ENCODE peak calls at places on chromosomes 2 and 18, in six cellular contexts. Q is lower lobe of right lung, M is astrocyte, F is caudate nucleus, G is left lung, H is uterus. T is an unnamed sample.

GRCh38 chr2:161223139-161223732 is 63.0 kb downstream of the TANK start:
- DNase-seq in G (no peak), H (no peak), Q (no peak), F (no peak), M (no peak), T (no peak)

GRCh38 chr2:12617853-12618252 is 98.9 kb upstream of the TRIB2 start:
- DNase-seq in H (no peak), M (no peak), F (no peak), G (no peak), Q (no peak), T (no peak)

GRCh38 chr18:55018602-55019001 is 59.3 kb upstream of the CCDC68 start:
- DNase-seq in H (no peak), M (peak), F (no peak), G (no peak), Q (no peak), T (peak)

GRCh38 chr2:238322001-238322411 is 1.7 kb downstream of the TRAF3IP1 start:
- DNase-seq in Q (no peak), F (no peak), H (no peak), M (no peak), G (no peak), T (no peak)

GRCh38 chr2:212968284-212969081 is 182.9 kb downstream of the IKZF2 start:
- DNase-seq in Q (no peak), M (peak), G (no peak), H (no peak), F (no peak), T (no peak)

GRCh38 chr2:162103443-162104009 is 29.5 kb upstream of the DPP4 start:
- DNase-seq in Q (no peak), M (no peak), H (no peak), F (no peak), G (no peak), T (no peak)

GRCh38 chr2:28240937-28241336 is 151.7 kb upstream of the FOSL2 start:
- DNase-seq in Q (no peak), H (no peak), F (no peak), M (no peak), G (no peak), T (no peak)

GRCh38 chr2:31239842-31240198 is 5.9 kb downstream of the EHD3 start:
- DNase-seq in F (no peak), H (peak), M (peak), Q (no peak), G (no peak), T (peak)

GRCh38 chr2:34105015-34105767 is 506.1 kb upstream of the FAM98A start:
- DNase-seq in H (no peak), Q (no peak), G (no peak), F (no peak), M (peak), T (peak)

GRCh38 chr2:175049671-175050070 is 44.5 kb upstream of the CHN1 start:
- DNase-seq in M (no peak), H (no peak), G (no peak), F (no peak), Q (no peak), T (no peak)

GRCh38 chr18:55317832-55318231 is 270.2 kb downstream of the TCF4 start:
- DNase-seq in G (no peak), H (no peak), F (no peak), M (no peak), Q (no peak), T (no peak)

GRCh38 chr18:48667276-48668254 is 128.7 kb downstream of the CTIF start:
- DNase-seq in Q (no peak), G (no peak), H (no peak), F (no peak), M (peak), T (no peak)

GRCh38 chr2:238719641-238720040 is 128.2 kb upstream of the TWIST2 start:
- DNase-seq in M (no peak), Q (no peak), G (no peak), F (no peak), H (no peak), T (no peak)

GRCh38 chr2:219045937-219046550 is 4.7 kb upstream of the CFAP65 start:
- DNase-seq in H (no peak), M (peak), F (no peak), G (no peak), Q (no peak), T (peak)

GRCh38 chr2:113236367-113237159 is 42.2 kb downstream of the PAX8 start:
- DNase-seq in F (no peak), M (no peak), Q (no peak), G (no peak), H (no peak), T (no peak)

GRCh38 chr2:190477563-190478454 is 56.7 kb downstream of the NEMP2 start:
- DNase-seq in H (no peak), Q (no peak), M (no peak), G (no peak), F (peak), T (no peak)

GRCh38 chr2:25312958-25313710 is 28.6 kb downstream of the DNMT3A start:
- DNase-seq in G (no peak), M (no peak), Q (no peak), H (no peak), F (no peak), T (no peak)

GRCh38 chr2:64751286-64752260 is 97.9 kb upstream of the SERTAD2 start:
- DNase-seq in M (peak), F (peak), H (peak), Q (peak), G (peak), T (peak)

GRCh38 chr2:119064567-119064966 is 94.0 kb downstream of the C1QL2 start:
- DNase-seq in Q (no peak), M (no peak), G (no peak), H (no peak), F (no peak), T (no peak)

GRCh38 chr18:26327062-26327461 is 100.8 kb downstream of the TAF4B start:
- DNase-seq in G (no peak), Q (no peak), H (no peak), F (no peak), M (peak), T (no peak)

GRCh38 chr2:69724540-69725159 is 17.3 kb upstream of the ANXA4 start:
- DNase-seq in G (peak), F (peak), H (peak), Q (peak), M (peak), T (peak)

GRCh38 chr2:43219383-43220228 is 6.8 kb downstream of the ZFP36L2 start:
- DNase-seq in M (peak), Q (peak), F (peak), G (peak), H (peak), T (peak)

GRCh38 chr2:177334940-177335543 is 57.5 kb upstream of the AGPS start:
- DNase-seq in M (no peak), F (peak), Q (no peak), H (peak), G (no peak), T (no peak)

GRCh38 chr18:13376298-13376840 is 157.8 kb downstream of the LDLRAD4 start:
- DNase-seq in Q (no peak), F (no peak), M (peak), H (no peak), G (no peak), T (no peak)

GRCh38 chr2:85246348-85246747 is 81.4 kb downstream of the TGOLN2 start:
- DNase-seq in F (peak), G (no peak), Q (no peak), M (no peak), H (no peak), T (no peak)

GRCh38 chr2:159677654-159678053 is 34.7 kb upstream of the MARCHF7 start:
- DNase-seq in G (no peak), M (no peak), F (no peak), H (no peak), Q (no peak), T (no peak)

GRCh38 chr2:206112108-206112507 is 26.1 kb upstream of the INO80D start:
- DNase-seq in M (no peak), G (no peak), Q (no peak), H (no peak), F (no peak), T (no peak)

GRCh38 chr2:124323321-124323720 is 298.2 kb downstream of the CNTNAP5 start:
- DNase-seq in F (no peak), Q (no peak), H (no peak), M (no peak), G (no peak), T (no peak)

GRCh38 chr2:105873721-105874120 is 129.0 kb downstream of the NCK2 start:
- DNase-seq in G (peak), Q (no peak), F (no peak), H (no peak), M (peak), T (peak)

GRCh38 chr2:107556038-107556627 is 270.6 kb upstream of the RGPD4 start:
- DNase-seq in F (no peak), G (no peak), H (no peak), M (no peak), Q (no peak), T (no peak)

GRCh38 chr18:12422936-12423335 is 15.2 kb downstream of the PRELID3A start:
- DNase-seq in M (no peak), G (no peak), H (no peak), Q (no peak), F (no peak), T (no peak)

GRCh38 chr2:234710587-234710986 is 213.7 kb upstream of the ARL4C start:
- DNase-seq in F (no peak), G (no peak), M (no peak), H (no peak), Q (no peak), T (no peak)

GRCh38 chr2:215692387-215693079 is 256.7 kb upstream of the FN1 start:
- DNase-seq in M (peak), G (no peak), H (no peak), F (no peak), Q (no peak), T (peak)

GRCh38 chr2:102141011-102141914 is 1.3 kb upstream of the IL1R1 start:
- DNase-seq in H (peak), F (no peak), M (peak), Q (no peak), G (no peak), T (no peak)
- H3K27ac ChIP-seq in H (peak), F (no peak), M (no peak), Q (peak), G (peak), T (no peak)

GRCh38 chr2:117470311-117471095 is 344.0 kb upstream of the DDX18 start:
- DNase-seq in G (no peak), F (no peak), H (no peak), Q (no peak), M (no peak), T (no peak)
- H3K27ac ChIP-seq in G (no peak), F (no peak), H (no peak), Q (no peak), M (no peak), T (no peak)

DNA sequence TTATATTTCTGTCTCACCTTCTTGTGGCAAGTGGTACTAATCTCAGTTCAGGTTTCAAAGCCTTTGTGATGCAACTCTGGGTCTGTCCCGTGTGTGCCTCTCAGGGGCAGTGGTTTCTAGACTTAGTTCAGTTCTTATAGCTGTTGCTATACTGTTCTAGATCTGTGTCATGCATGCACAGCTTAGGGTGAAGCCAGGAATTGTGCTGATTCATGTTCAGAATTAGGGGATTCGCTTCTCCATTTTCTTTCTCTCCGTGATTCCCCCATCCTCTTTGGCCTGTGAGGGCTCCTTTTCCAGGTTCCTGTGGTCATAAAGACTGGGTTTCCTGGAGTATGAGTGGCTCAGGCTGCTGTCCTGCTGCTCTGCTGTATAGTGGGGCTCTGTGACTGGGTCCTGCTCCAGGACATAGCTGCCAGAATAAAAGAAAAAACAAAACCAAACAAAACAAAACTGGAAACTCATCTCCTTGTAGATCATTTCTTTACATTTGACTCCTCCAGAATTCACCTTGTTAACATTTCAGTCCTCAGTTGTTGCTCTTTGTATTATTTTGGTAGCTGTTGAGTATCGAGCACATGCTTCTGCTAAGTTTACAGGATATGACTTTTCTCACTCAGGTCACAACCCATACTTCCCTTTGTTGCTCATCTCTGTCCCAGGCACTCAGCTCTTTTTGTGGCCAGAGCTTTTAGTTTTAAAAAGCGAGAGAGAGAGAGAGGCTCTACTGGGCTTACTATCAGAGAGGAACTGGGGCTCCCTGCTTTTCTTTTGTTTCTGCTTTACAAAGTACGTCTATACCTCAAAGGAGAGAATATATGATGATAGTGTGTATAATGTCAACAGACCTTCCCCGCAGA is 34.2 kb downstream of the CERS6 start:
- DNase-seq in H (no peak), Q (no peak), G (no peak), M (peak), F (no peak), T (peak)
- H3K27ac ChIP-seq in H (peak), Q (no peak), G (no peak), M (no peak), F (no peak), T (peak)

GRCh38 chr18:22503803-22504202 is 86.1 kb upstream of the CTAGE1 start:
- DNase-seq in H (peak), F (no peak), M (peak), Q (no peak), G (no peak), T (no peak)
- H3K27ac ChIP-seq in H (peak), F (no peak), M (no peak), Q (peak), G (peak), T (no peak)

DNA sequence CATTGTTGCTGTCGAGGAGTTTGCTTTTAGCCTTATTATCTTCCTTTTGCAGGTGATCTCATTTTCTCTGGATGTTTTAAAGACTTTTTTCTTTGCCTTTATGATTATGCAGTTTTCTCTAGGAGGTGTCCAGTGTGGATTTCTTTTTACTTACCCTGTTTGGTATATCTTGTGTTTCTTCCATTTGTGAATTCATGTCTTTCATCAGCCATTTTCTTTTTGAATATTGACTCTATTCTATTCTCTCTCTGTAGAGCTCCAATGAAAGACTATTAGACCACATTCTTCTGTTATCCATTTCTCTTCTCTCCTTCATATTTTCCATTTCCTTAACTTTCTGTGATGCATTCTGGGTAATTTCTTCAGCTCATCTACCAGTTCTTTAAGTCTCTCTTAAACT is 34.4 kb downstream of the CDK15 start:
- DNase-seq in M (no peak), G (no peak), Q (no peak), F (no peak), H (no peak), T (no peak)
- H3K27ac ChIP-seq in M (no peak), G (no peak), Q (no peak), F (no peak), H (no peak), T (no peak)

GRCh38 chr2:45391866-45392265 is 219.2 kb downstream of the SRBD1 start:
- DNase-seq in Q (no peak), H (no peak), G (no peak), F (no peak), M (peak), T (no peak)

GRCh38 chr2:45394216-45394615 is 216.9 kb downstream of the SRBD1 start:
- DNase-seq in G (no peak), Q (no peak), H (no peak), F (no peak), M (no peak), T (no peak)

GRCh38 chr2:45388541-45389100 is 222.4 kb downstream of the SRBD1 start:
- DNase-seq in H (no peak), Q (no peak), M (no peak), G (no peak), F (no peak), T (no peak)

GRCh38 chr2:45390433-45390832 is 220.6 kb downstream of the SRBD1 start:
- DNase-seq in G (no peak), M (no peak), Q (no peak), H (no peak), F (no peak), T (no peak)

DNA sequence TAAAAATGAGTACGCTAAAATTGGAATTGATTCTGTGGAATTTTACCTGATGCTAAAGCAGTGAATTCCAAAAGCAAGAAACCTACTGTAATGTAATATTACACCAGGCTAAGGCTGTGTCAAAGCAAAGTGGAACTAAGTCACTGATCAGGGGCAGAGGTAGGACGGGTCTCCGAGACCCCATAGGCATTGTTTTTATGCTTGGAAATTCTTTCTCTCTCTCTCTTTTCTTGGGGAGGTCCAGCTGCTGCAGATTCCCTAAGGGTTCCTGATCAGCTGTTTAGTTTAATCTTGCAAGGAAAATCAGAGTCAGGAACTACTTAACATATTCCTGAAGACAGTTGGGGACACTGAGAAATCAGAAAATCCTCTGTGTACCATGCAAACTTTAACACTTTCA is 220.2 kb downstream of the SRBD1 start:
- DNase-seq in F (no peak), Q (no peak), H (no peak), M (no peak), G (no peak), T (no peak)
- H3K27ac ChIP-seq in F (no peak), Q (no peak), H (no peak), M (no peak), G (no peak), T (no peak)

T was measured in brain microvascular endothelial cell.